ENCODE peak calls at places on chromosomes 16 and 17, in four cellular contexts. F is ACHN, S is KBM-7, O is Kasumi-1. A is an unnamed sample.

GRCh38 chr17:78745407-78746088 is 36.5 kb downstream of the CYTH1 start:
- DNase-seq in S (no peak), O (peak), F (peak), A (no peak)

GRCh38 chr17:82636626-82637598 is 11.3 kb downstream of the WDR45B start:
- DNase-seq in F (no peak), O (no peak), S (no peak), A (no peak)

GRCh38 chr17:36188891-36189306 is 7.7 kb downstream of the CCL3L1 start:
- DNase-seq in S (peak), O (peak), F (no peak), A (no peak)

GRCh38 chr17:77738666-77739531 is 219.6 kb upstream of the TNRC6C start:
- DNase-seq in F (no peak), S (peak), O (no peak), A (no peak)

GRCh38 chr16:2835638-2836493 is 5.8 kb downstream of the ZG16B start:
- DNase-seq in F (peak), S (peak), O (no peak), A (peak)

GRCh38 chr17:39486242-39486641 is 25.0 kb downstream of the CDK12 start:
- DNase-seq in O (no peak), F (no peak), S (no peak), A (no peak)

GRCh38 chr16:1615761-1616160 is 3.6 kb downstream of the CRAMP1 start:
- DNase-seq in O (no peak), F (no peak), S (no peak), A (no peak)

GRCh38 chr16:2467301-2468141 is 3.6 kb upstream of the NTN3 start:
- DNase-seq in O (no peak), S (no peak), F (peak), A (peak)

GRCh38 chr17:17484451-17484899 is 7.7 kb downstream of the MED9 start:
- DNase-seq in S (peak), F (no peak), O (peak), A (no peak)

GRCh38 chr16:81676571-81677374 is 102.3 kb upstream of the PLCG2 start:
- DNase-seq in S (no peak), F (no peak), O (no peak), A (no peak)

GRCh38 chr17:44522883-44523671 is 19.9 kb upstream of the GPATCH8 start:
- DNase-seq in O (peak), F (peak), S (peak), A (no peak)

GRCh38 chr17:80793421-80793820 is 198.2 kb upstream of the CHMP6 start:
- DNase-seq in S (no peak), F (no peak), O (no peak), A (no peak)

GRCh38 chr16:28561557-28562187 is 8.0 kb downstream of the SGF29 start:
- DNase-seq in S (no peak), F (no peak), O (no peak), A (no peak)

GRCh38 chr16:74123826-74124225 is 172.8 kb upstream of the PSMD7 start:
- DNase-seq in O (no peak), F (no peak), S (no peak), A (no peak)

GRCh38 chr16:50684823-50685455 is 3.8 kb upstream of the SNX20 start:
- DNase-seq in O (no peak), S (no peak), F (no peak), A (no peak)